ENCODE peak calls at places on chromosomes 3 and 15, in four cellular contexts. One of them, this sample, is unnamed.

GRCh38 chr3:27431116-27431515 is 53.1 kb downstream of the SLC4A7 start:
- DNase-seq in iPS-NIHi11: peak
- DNase-seq in nephron progenitor cell: no peak
- DNase-seq in CD4-positive, alpha-beta T cell: no peak
- DNase-seq in this sample: no peak

GRCh38 chr3:159766563-159767185 is 222.0 kb upstream of the IL12A start:
- DNase-seq in nephron progenitor cell: no peak
- DNase-seq in iPS-NIHi11: peak
- DNase-seq in CD4-positive, alpha-beta T cell: no peak
- DNase-seq in this sample: peak

GRCh38 chr3:134373942-134374790 is at the start of gene AMOTL2:
- DNase-seq in iPS-NIHi11: peak
- DNase-seq in nephron progenitor cell: peak
- DNase-seq in CD4-positive, alpha-beta T cell: no peak
- DNase-seq in this sample: no peak

GRCh38 chr15:82043726-82044372 is 2.0 kb downstream of the MEX3B start:
- DNase-seq in iPS-NIHi11: no peak
- DNase-seq in nephron progenitor cell: peak
- DNase-seq in CD4-positive, alpha-beta T cell: no peak
- DNase-seq in this sample: no peak

GRCh38 chr3:58784888-58785287 is 118.3 kb upstream of the FAM3D start:
- DNase-seq in CD4-positive, alpha-beta T cell: no peak
- DNase-seq in nephron progenitor cell: no peak
- DNase-seq in iPS-NIHi11: no peak
- DNase-seq in this sample: no peak

GRCh38 chr3:38479431-38480092 is 16.6 kb upstream of the EXOG start:
- DNase-seq in nephron progenitor cell: peak
- DNase-seq in CD4-positive, alpha-beta T cell: peak
- DNase-seq in iPS-NIHi11: peak
- DNase-seq in this sample: peak

GRCh38 chr3:46878796-46879436 is 1.4 kb downstream of the PTH1R start:
- DNase-seq in CD4-positive, alpha-beta T cell: no peak
- DNase-seq in nephron progenitor cell: peak
- DNase-seq in iPS-NIHi11: no peak
- DNase-seq in this sample: no peak

GRCh38 chr3:115401891-115402501 is 221.3 kb upstream of the GAP43 start:
- DNase-seq in nephron progenitor cell: no peak
- DNase-seq in iPS-NIHi11: no peak
- DNase-seq in CD4-positive, alpha-beta T cell: no peak
- DNase-seq in this sample: no peak

GRCh38 chr3:184371570-184372018 is 6.4 kb downstream of the THPO start:
- DNase-seq in iPS-NIHi11: peak
- DNase-seq in CD4-positive, alpha-beta T cell: peak
- DNase-seq in nephron progenitor cell: peak
- DNase-seq in this sample: peak

GRCh38 chr15:40217166-40217785 is 21.6 kb upstream of the PAK6 start:
- DNase-seq in CD4-positive, alpha-beta T cell: no peak
- DNase-seq in nephron progenitor cell: peak
- DNase-seq in iPS-NIHi11: peak
- DNase-seq in this sample: peak

GRCh38 chr3:189947948-189948723 is 172.6 kb downstream of the P3H2 start:
- DNase-seq in CD4-positive, alpha-beta T cell: no peak
- DNase-seq in nephron progenitor cell: no peak
- DNase-seq in iPS-NIHi11: no peak
- DNase-seq in this sample: peak

GRCh38 chr3:119497824-119498187 is 541 bp upstream of the TIMMDC1 start:
- DNase-seq in CD4-positive, alpha-beta T cell: no peak
- DNase-seq in iPS-NIHi11: peak
- DNase-seq in nephron progenitor cell: peak
- DNase-seq in this sample: peak

GRCh38 chr3:192652731-192653130 is 74.6 kb downstream of the FGF12 start:
- DNase-seq in iPS-NIHi11: no peak
- DNase-seq in CD4-positive, alpha-beta T cell: no peak
- DNase-seq in nephron progenitor cell: no peak
- DNase-seq in this sample: no peak

GRCh38 chr15:62115847-62116246 is 49.1 kb downstream of the C2CD4A start:
- DNase-seq in iPS-NIHi11: no peak
- DNase-seq in CD4-positive, alpha-beta T cell: no peak
- DNase-seq in nephron progenitor cell: no peak
- DNase-seq in this sample: no peak

GRCh38 chr15:95734422-95735316 is 595.8 kb upstream of the NR2F2 start:
- DNase-seq in nephron progenitor cell: no peak
- DNase-seq in iPS-NIHi11: no peak
- DNase-seq in CD4-positive, alpha-beta T cell: no peak
- DNase-seq in this sample: no peak

GRCh38 chr3:171282041-171282440 is 178.2 kb downstream of the TNIK start:
- DNase-seq in CD4-positive, alpha-beta T cell: no peak
- DNase-seq in iPS-NIHi11: no peak
- DNase-seq in nephron progenitor cell: no peak
- DNase-seq in this sample: no peak

GRCh38 chr3:42942693-42943092 is 36.4 kb upstream of the GASK1A start:
- DNase-seq in CD4-positive, alpha-beta T cell: no peak
- DNase-seq in iPS-NIHi11: no peak
- DNase-seq in nephron progenitor cell: no peak
- DNase-seq in this sample: no peak

This sample was measured in NAMALWA.